ENCODE peak calls at places on chromosomes 2 and 18, in ten cellular contexts. One of them, this sample, is unnamed.

GRCh38 chr2:10126627-10127026 is 4.1 kb downstream of the RRM2 start:
- DNase-seq in AG09319: no peak
- DNase-seq in progenitor cell of endocrine pancreas: no peak
- DNase-seq in neural progenitor cell: no peak
- DNase-seq in ovary: no peak
- DNase-seq in HCT116: no peak
- DNase-seq in HepG2: no peak
- DNase-seq in GM06990: no peak
- DNase-seq in HFFc6: no peak
- DNase-seq in A549: no peak
- DNase-seq in this sample: no peak

GRCh38 chr2:165573534-165574461 is 104.3 kb downstream of the CSRNP3 start:
- DNase-seq in AG09319: no peak
- DNase-seq in neural progenitor cell: peak
- DNase-seq in GM06990: no peak
- DNase-seq in ovary: peak
- DNase-seq in A549: no peak
- DNase-seq in HepG2: peak
- DNase-seq in HCT116: no peak
- DNase-seq in progenitor cell of endocrine pancreas: peak
- DNase-seq in HFFc6: no peak
- DNase-seq in this sample: no peak

GRCh38 chr2:36456227-36456788 is 100.7 kb downstream of the CRIM1 start:
- DNase-seq in progenitor cell of endocrine pancreas: no peak
- DNase-seq in HCT116: no peak
- DNase-seq in GM06990: no peak
- DNase-seq in AG09319: peak
- DNase-seq in HFFc6: peak
- DNase-seq in HepG2: no peak
- DNase-seq in ovary: peak
- DNase-seq in A549: no peak
- DNase-seq in neural progenitor cell: peak
- DNase-seq in this sample: no peak

GRCh38 chr2:174836345-174836999 is 72.2 kb upstream of the CHRNA1 start:
- DNase-seq in A549: peak
- DNase-seq in GM06990: no peak
- DNase-seq in HepG2: no peak
- DNase-seq in AG09319: peak
- DNase-seq in ovary: no peak
- DNase-seq in neural progenitor cell: no peak
- DNase-seq in progenitor cell of endocrine pancreas: no peak
- DNase-seq in HFFc6: peak
- DNase-seq in HCT116: no peak
- DNase-seq in this sample: no peak

GRCh38 chr2:85888020-85888744 is 608 bp downstream of the ST3GAL5 start:
- DNase-seq in HepG2: no peak
- DNase-seq in ovary: no peak
- DNase-seq in neural progenitor cell: peak
- DNase-seq in progenitor cell of endocrine pancreas: peak
- DNase-seq in HFFc6: no peak
- DNase-seq in AG09319: no peak
- DNase-seq in GM06990: peak
- DNase-seq in HCT116: no peak
- DNase-seq in A549: no peak
- DNase-seq in this sample: peak

GRCh38 chr2:23925702-23926288 is 1.1 kb downstream of the ATAD2B start:
- DNase-seq in HFFc6: peak
- DNase-seq in neural progenitor cell: no peak
- DNase-seq in HepG2: peak
- DNase-seq in ovary: no peak
- DNase-seq in progenitor cell of endocrine pancreas: no peak
- DNase-seq in A549: no peak
- DNase-seq in GM06990: no peak
- DNase-seq in HCT116: no peak
- DNase-seq in AG09319: no peak
- DNase-seq in this sample: peak

GRCh38 chr18:38076346-38077053 is 510.9 kb upstream of the CELF4 start:
- DNase-seq in HCT116: no peak
- DNase-seq in GM06990: no peak
- DNase-seq in ovary: no peak
- DNase-seq in progenitor cell of endocrine pancreas: no peak
- DNase-seq in neural progenitor cell: no peak
- DNase-seq in HFFc6: no peak
- DNase-seq in A549: no peak
- DNase-seq in HepG2: no peak
- DNase-seq in AG09319: no peak
- DNase-seq in this sample: no peak

GRCh38 chr2:203252851-203253250 is 14.0 kb downstream of the CYP20A1 start:
- DNase-seq in GM06990: no peak
- DNase-seq in neural progenitor cell: no peak
- DNase-seq in progenitor cell of endocrine pancreas: no peak
- DNase-seq in ovary: no peak
- DNase-seq in AG09319: no peak
- DNase-seq in A549: no peak
- DNase-seq in HCT116: no peak
- DNase-seq in HFFc6: no peak
- DNase-seq in HepG2: no peak
- DNase-seq in this sample: no peak

GRCh38 chr2:79128406-79128805 is 8.1 kb downstream of the REG1A start:
- DNase-seq in AG09319: no peak
- DNase-seq in HepG2: no peak
- DNase-seq in ovary: no peak
- DNase-seq in neural progenitor cell: no peak
- DNase-seq in HCT116: no peak
- DNase-seq in A549: no peak
- DNase-seq in progenitor cell of endocrine pancreas: no peak
- DNase-seq in GM06990: no peak
- DNase-seq in HFFc6: no peak
- DNase-seq in this sample: no peak

DNA sequence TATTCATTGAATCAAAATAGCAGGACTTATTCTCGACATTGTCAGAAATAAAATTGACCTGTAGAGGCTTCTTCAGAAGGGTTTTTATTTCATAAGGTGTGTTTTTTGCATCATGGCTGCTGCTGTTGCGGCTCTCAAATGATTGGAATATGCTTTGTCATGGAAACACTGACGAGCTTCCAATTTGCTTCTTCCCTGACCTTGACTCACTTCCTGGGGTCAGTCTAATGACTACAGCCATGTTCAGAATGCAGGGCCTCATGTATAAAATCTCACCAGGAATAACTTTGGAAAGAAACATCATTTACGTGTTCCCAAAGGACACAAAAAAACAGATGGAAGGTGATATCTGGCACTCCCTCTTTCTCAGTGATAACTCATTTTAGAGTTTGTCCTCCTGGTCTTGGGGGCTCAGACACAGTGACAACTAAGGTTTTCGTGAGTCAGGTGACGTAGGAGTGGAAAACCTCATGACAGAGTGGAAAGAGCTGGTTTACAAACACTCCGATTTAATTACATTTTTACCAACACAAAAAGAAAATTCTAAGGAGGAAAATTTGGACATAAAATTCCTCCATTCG is 467.0 kb upstream of the RAB12 start:
- DNase-seq in neural progenitor cell: no peak
- DNase-seq in HepG2: no peak
- DNase-seq in GM06990: no peak
- DNase-seq in ovary: no peak
- DNase-seq in progenitor cell of endocrine pancreas: no peak
- DNase-seq in HCT116: no peak
- DNase-seq in HFFc6: peak
- DNase-seq in A549: no peak
- DNase-seq in AG09319: no peak
- DNase-seq in this sample: no peak
- TF ChIP-seq CTCF in neural progenitor cell: no peak
- TF ChIP-seq CTCF in HepG2: no peak
- TF ChIP-seq CTCF in GM06990: no peak
- TF ChIP-seq CTCF in ovary: no peak
- TF ChIP-seq CTCF in progenitor cell of endocrine pancreas: no peak
- TF ChIP-seq CTCF in HCT116: no peak
- TF ChIP-seq CTCF in HFFc6: no peak
- TF ChIP-seq CTCF in A549: no peak
- TF ChIP-seq CTCF in AG09319: no peak
- TF ChIP-seq CTCF in this sample: no peak

GRCh38 chr2:40435426-40436092 is 16.3 kb downstream of the SLC8A1 start:
- DNase-seq in neural progenitor cell: no peak
- DNase-seq in progenitor cell of endocrine pancreas: no peak
- DNase-seq in GM06990: no peak
- DNase-seq in A549: no peak
- DNase-seq in HepG2: no peak
- DNase-seq in HCT116: no peak
- DNase-seq in AG09319: no peak
- DNase-seq in ovary: no peak
- DNase-seq in HFFc6: no peak
- DNase-seq in this sample: no peak
- TF ChIP-seq CTCF in neural progenitor cell: no peak
- TF ChIP-seq CTCF in progenitor cell of endocrine pancreas: no peak
- TF ChIP-seq CTCF in GM06990: no peak
- TF ChIP-seq CTCF in A549: no peak
- TF ChIP-seq CTCF in HepG2: no peak
- TF ChIP-seq CTCF in HCT116: no peak
- TF ChIP-seq CTCF in AG09319: no peak
- TF ChIP-seq CTCF in ovary: no peak
- TF ChIP-seq CTCF in HFFc6: no peak
- TF ChIP-seq CTCF in this sample: no peak

DNA sequence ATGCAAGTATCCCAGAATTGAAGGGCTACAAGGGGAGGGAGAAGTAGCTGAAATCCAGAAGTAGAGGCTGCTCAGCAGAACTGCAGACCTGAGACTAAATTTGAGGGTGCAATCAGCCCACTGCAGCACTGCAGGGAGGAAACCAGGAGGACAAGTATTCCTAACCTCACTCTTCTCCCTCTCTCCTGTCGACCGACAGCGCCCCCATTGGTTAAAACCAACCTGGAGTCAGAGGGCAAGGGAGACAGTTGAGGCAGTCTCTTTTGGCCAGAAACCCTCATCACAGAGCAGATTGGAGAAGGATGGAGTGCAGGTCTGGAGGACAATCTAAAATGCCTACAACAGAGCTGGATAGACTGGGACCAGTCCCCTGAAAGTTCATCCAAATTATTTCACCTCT is 768.9 kb upstream of the KLHL29 start:
- DNase-seq in ovary: no peak
- DNase-seq in GM06990: no peak
- DNase-seq in progenitor cell of endocrine pancreas: no peak
- DNase-seq in HCT116: no peak
- DNase-seq in HepG2: no peak
- DNase-seq in AG09319: no peak
- DNase-seq in HFFc6: no peak
- DNase-seq in A549: no peak
- DNase-seq in neural progenitor cell: no peak
- DNase-seq in this sample: no peak
- TF ChIP-seq CTCF in ovary: no peak
- TF ChIP-seq CTCF in GM06990: no peak
- TF ChIP-seq CTCF in progenitor cell of endocrine pancreas: no peak
- TF ChIP-seq CTCF in HCT116: no peak
- TF ChIP-seq CTCF in HepG2: no peak
- TF ChIP-seq CTCF in AG09319: no peak
- TF ChIP-seq CTCF in HFFc6: no peak
- TF ChIP-seq CTCF in A549: no peak
- TF ChIP-seq CTCF in neural progenitor cell: no peak
- TF ChIP-seq CTCF in this sample: no peak

DNA sequence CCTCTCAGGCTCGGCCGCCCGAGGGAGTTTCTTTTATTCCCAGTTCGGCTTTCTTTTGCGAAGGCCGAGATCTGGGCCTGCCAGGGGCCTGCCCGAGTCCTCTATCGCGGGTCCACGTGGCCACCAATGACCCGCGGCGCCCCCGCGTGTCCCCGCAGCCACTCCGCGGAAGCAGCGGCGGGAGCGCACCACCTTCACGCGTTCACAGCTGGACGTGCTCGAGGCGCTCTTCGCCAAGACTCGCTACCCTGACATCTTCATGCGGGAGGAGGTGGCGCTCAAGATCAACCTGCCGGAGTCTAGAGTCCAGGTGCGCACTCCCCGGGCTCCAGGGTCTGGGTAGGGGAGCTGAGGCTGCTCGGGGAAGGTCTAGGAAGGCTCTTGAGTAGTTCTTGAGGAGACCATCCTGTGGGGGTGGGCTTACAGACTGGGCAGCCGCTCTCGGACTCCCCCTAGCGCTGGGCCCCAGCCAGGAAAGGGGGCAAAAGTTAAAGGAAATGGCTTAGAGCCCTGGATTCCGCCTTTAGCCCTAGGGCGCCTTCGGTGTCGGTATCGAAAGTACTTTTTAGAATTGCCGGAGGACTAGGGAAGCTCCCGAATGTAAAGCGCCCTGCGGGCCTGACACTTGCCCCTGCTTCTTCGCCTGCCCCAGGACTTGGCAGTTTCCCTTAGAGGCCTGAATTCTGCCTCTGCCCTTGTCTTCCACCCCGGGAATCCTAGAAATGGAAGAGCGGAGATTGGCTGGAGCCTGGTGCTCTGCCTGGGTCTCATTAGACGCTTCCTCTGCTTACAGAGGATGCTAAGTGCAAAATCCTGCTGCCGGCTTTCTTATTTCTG is 3.5 kb downstream of the OTX1 start:
- DNase-seq in HFFc6: no peak
- DNase-seq in HCT116: no peak
- DNase-seq in progenitor cell of endocrine pancreas: peak
- DNase-seq in AG09319: no peak
- DNase-seq in A549: no peak
- DNase-seq in HepG2: no peak
- DNase-seq in GM06990: peak
- DNase-seq in neural progenitor cell: peak
- DNase-seq in ovary: no peak
- DNase-seq in this sample: peak
- TF ChIP-seq CTCF in HFFc6: peak
- TF ChIP-seq CTCF in HCT116: no peak
- TF ChIP-seq CTCF in progenitor cell of endocrine pancreas: peak
- TF ChIP-seq CTCF in AG09319: no peak
- TF ChIP-seq CTCF in A549: no peak
- TF ChIP-seq CTCF in HepG2: no peak
- TF ChIP-seq CTCF in GM06990: peak
- TF ChIP-seq CTCF in neural progenitor cell: peak
- TF ChIP-seq CTCF in ovary: no peak
- TF ChIP-seq CTCF in this sample: peak

GRCh38 chr2:205198130-205198505 is 484.2 kb upstream of the NRP2 start:
- DNase-seq in HFFc6: peak
- DNase-seq in ovary: no peak
- DNase-seq in HCT116: no peak
- DNase-seq in AG09319: peak
- DNase-seq in neural progenitor cell: no peak
- DNase-seq in progenitor cell of endocrine pancreas: no peak
- DNase-seq in A549: no peak
- DNase-seq in HepG2: no peak
- DNase-seq in GM06990: no peak
- DNase-seq in this sample: no peak
- TF ChIP-seq CTCF in HFFc6: no peak
- TF ChIP-seq CTCF in ovary: no peak
- TF ChIP-seq CTCF in HCT116: no peak
- TF ChIP-seq CTCF in AG09319: no peak
- TF ChIP-seq CTCF in neural progenitor cell: no peak
- TF ChIP-seq CTCF in progenitor cell of endocrine pancreas: no peak
- TF ChIP-seq CTCF in A549: no peak
- TF ChIP-seq CTCF in HepG2: no peak
- TF ChIP-seq CTCF in GM06990: no peak
- TF ChIP-seq CTCF in this sample: no peak

GRCh38 chr18:34595673-34596072 is 114.4 kb upstream of the DTNA start:
- DNase-seq in neural progenitor cell: peak
- DNase-seq in ovary: no peak
- DNase-seq in AG09319: no peak
- DNase-seq in progenitor cell of endocrine pancreas: no peak
- DNase-seq in HCT116: peak
- DNase-seq in HFFc6: peak
- DNase-seq in A549: no peak
- DNase-seq in GM06990: no peak
- DNase-seq in HepG2: peak
- DNase-seq in this sample: no peak
- TF ChIP-seq CTCF in neural progenitor cell: peak
- TF ChIP-seq CTCF in ovary: no peak
- TF ChIP-seq CTCF in AG09319: peak
- TF ChIP-seq CTCF in progenitor cell of endocrine pancreas: peak
- TF ChIP-seq CTCF in HCT116: peak
- TF ChIP-seq CTCF in HFFc6: no peak
- TF ChIP-seq CTCF in A549: peak
- TF ChIP-seq CTCF in GM06990: peak
- TF ChIP-seq CTCF in HepG2: peak
- TF ChIP-seq CTCF in this sample: no peak

This sample was measured in GM13976.